ENCODE peak calls at places on chromosomes 7 and 10, in six cellular contexts. E, O, S, R, D and H are unnamed samples.

GRCh38 chr10:18303851-18304800 is 163.9 kb downstream of the CACNB2 start:
- DNase-seq in O (no peak), E (no peak), D (no peak), S (no peak), R (no peak), H (no peak)

GRCh38 chr7:9181356-9181755 is 747.9 kb downstream of the NXPH1 start:
- DNase-seq in D (no peak), S (no peak), E (no peak), O (no peak), R (no peak), H (no peak)

GRCh38 chr10:104445359-104445758 is 91.7 kb downstream of the CFAP58 start:
- DNase-seq in D (peak), E (no peak), O (no peak), S (peak), R (no peak), H (no peak)

GRCh38 chr10:80966326-80966986 is 428.8 kb downstream of the SH2D4B start:
- DNase-seq in O (no peak), D (no peak), E (no peak), R (no peak), S (no peak), H (no peak)

GRCh38 chr10:59006511-59007306 is 169.7 kb upstream of the PHYHIPL start:
- DNase-seq in O (no peak), S (peak), R (no peak), D (peak), E (no peak), H (no peak)

GRCh38 chr10:84190621-84191020 is 3.7 kb upstream of the CDHR1 start:
- DNase-seq in D (no peak), R (no peak), O (no peak), E (no peak), S (no peak), H (no peak)

GRCh38 chr7:111042842-111043241 is 48.1 kb upstream of the LRRN3 start:
- DNase-seq in D (no peak), S (no peak), R (no peak), E (no peak), O (no peak), H (no peak)

GRCh38 chr7:128701062-128701785 is 29.1 kb downstream of the GARIN1A start:
- DNase-seq in O (no peak), R (no peak), S (no peak), E (no peak), D (no peak), H (no peak)

GRCh38 chr10:120456626-120457430 is at the start of gene PLPP4:
- DNase-seq in D (peak), E (no peak), O (peak), R (no peak), S (no peak), H (no peak)

GRCh38 chr7:142866361-142867096 is 11.7 kb downstream of the EPHB6 start:
- DNase-seq in E (no peak), S (no peak), D (peak), O (peak), R (no peak), H (peak)

GRCh38 chr10:971150-971542 is 17.1 kb upstream of the GTPBP4 start:
- DNase-seq in S (no peak), R (no peak), D (no peak), O (no peak), E (no peak), H (no peak)

GRCh38 chr7:98911936-98912335 is 33.6 kb downstream of the TRRAP start:
- DNase-seq in S (no peak), D (no peak), O (no peak), R (no peak), E (no peak), H (no peak)

GRCh38 chr7:38292442-38292841 is 19.0 kb upstream of the TARP start:
- DNase-seq in S (no peak), E (no peak), R (no peak), O (no peak), D (no peak), H (no peak)

GRCh38 chr7:10156972-10157371 is 816.7 kb upstream of the PHF14 start:
- DNase-seq in O (no peak), R (no peak), S (no peak), E (no peak), D (peak), H (no peak)

GRCh38 chr7:77269360-77270075 is 69.9 kb upstream of the FGL2 start:
- DNase-seq in R (no peak), O (no peak), E (peak), S (no peak), D (no peak), H (peak)

GRCh38 chr10:73517166-73517888 is 21.5 kb upstream of the PPP3CB start:
- DNase-seq in O (no peak), D (peak), S (no peak), R (no peak), E (no peak), H (no peak)

GRCh38 chr7:116809636-116810266 is 52.6 kb upstream of the CAPZA2 start:
- DNase-seq in O (peak), E (no peak), R (peak), D (peak), S (peak), H (no peak)

GRCh38 chr7:93475811-93476210 is 98.7 kb downstream of the CALCR start:
- DNase-seq in E (no peak), D (no peak), R (no peak), O (no peak), S (no peak), H (no peak)

GRCh38 chr7:23490357-23491131 is 20.3 kb upstream of the IGF2BP3 start:
- DNase-seq in O (peak), E (no peak), R (peak), S (no peak), D (peak), H (no peak)

GRCh38 chr7:101581891-101582290 is 47.2 kb downstream of the MYL10 start:
- DNase-seq in D (no peak), E (no peak), R (no peak), S (no peak), O (no peak), H (no peak)

GRCh38 chr7:29871787-29872398 is 65.6 kb downstream of the WIPF3 start:
- DNase-seq in O (no peak), S (peak), E (no peak), R (no peak), D (peak), H (no peak)

GRCh38 chr10:92662852-92663251 is 26.9 kb upstream of the HHEX start:
- DNase-seq in R (no peak), E (no peak), S (no peak), D (peak), O (no peak), H (no peak)

GRCh38 chr7:94059747-94060146 is 55.6 kb upstream of the BET1 start:
- DNase-seq in D (peak), E (no peak), R (no peak), S (peak), O (no peak), H (no peak)

GRCh38 chr10:116880716-116881440 is 31.6 kb downstream of the ENO4 start:
- DNase-seq in S (no peak), D (no peak), O (no peak), R (no peak), E (no peak), H (no peak)

GRCh38 chr10:129914153-129914855 is 49.8 kb downstream of the EBF3 start:
- DNase-seq in O (no peak), R (no peak), S (no peak), E (no peak), D (no peak), H (no peak)